ENCODE peak calls at places on chromosomes 3 and 15, in nine cellular contexts. B is left ventricle myocardium inferior, L is spleen, F is lung, N is brain microvascular endothelial cell, D is foreskin fibroblast, O is bronchial epithelial cell, P is neural progenitor cell, Y is OCI-LY7. S is an unnamed sample.
A peak's percentile ranks its signal among the peaks of the same experiment; 100 is the strongest.

GRCh38 chr3:149375164-149375823 is 2.2 kb downstream of the TM4SF1 start:
- DNase-seq in B (no peak), L (no peak), F (no peak), N (peak; percentile 45), D (no peak), O (peak; percentile 56), P (no peak), Y (no peak), S (no peak)

GRCh38 chr15:37764733-37765191 is 169.7 kb upstream of the TMCO5A start:
- DNase-seq in B (no peak), L (no peak), F (no peak), N (peak; percentile 60), D (peak; percentile 82), O (peak; percentile 47), P (peak; percentile 31), Y (peak; percentile 66), S (peak; percentile 31)

GRCh38 chr3:172324591-172325203 is 123.6 kb downstream of the GHSR start:
- DNase-seq in B (peak; percentile 40), L (no peak), F (no peak), N (no peak), D (no peak), O (no peak), P (no peak), Y (no peak), S (no peak)

GRCh38 chr3:24521306-24522154 is 26.9 kb upstream of the THRB start:
- DNase-seq in B (peak; percentile 76), L (peak; percentile 90), F (peak; percentile 51), N (no peak), D (peak; percentile 76), O (peak; percentile 33), P (peak; percentile 72), Y (no peak), S (peak; percentile 24)

GRCh38 chr15:64574220-64574994 is 114.0 kb downstream of the ZNF609 start:
- DNase-seq in B (no peak), L (no peak), F (no peak), N (peak; percentile 33), D (peak; percentile 67), O (peak; percentile 95), P (no peak), Y (no peak), S (no peak)

GRCh38 chr3:176978441-176978840 is 218.8 kb downstream of the TBL1XR1 start:
- DNase-seq in B (no peak), L (no peak), F (no peak), N (no peak), D (peak; percentile 21), O (peak; percentile 82), P (no peak), Y (no peak), S (no peak)

GRCh38 chr15:60994842-60995495 is 234.1 kb downstream of the RORA start:
- DNase-seq in B (peak; percentile 22), L (no peak), F (no peak), N (no peak), D (no peak), O (no peak), P (no peak), Y (no peak), S (no peak)

GRCh38 chr3:126352476-126353454 is 4.4 kb downstream of the KLF15 start:
- DNase-seq in B (no peak), L (peak; percentile 70), F (peak; percentile 68), N (peak; percentile 14), D (peak; percentile 88), O (no peak), P (no peak), Y (no peak), S (no peak)

GRCh38 chr15:31300981-31301686 is 25.5 kb upstream of the KLF13 start:
- DNase-seq in B (no peak), L (no peak), F (peak; percentile 24), N (no peak), D (no peak), O (no peak), P (no peak), Y (no peak), S (no peak)

GRCh38 chr15:54159044-54159443 is 180.8 kb downstream of the UNC13C start:
- DNase-seq in B (no peak), L (no peak), F (no peak), N (no peak), D (no peak), O (no peak), P (no peak), Y (no peak), S (no peak)

GRCh38 chr3:106862067-106862466 is 515.2 kb upstream of the CCDC54 start:
- DNase-seq in B (no peak), L (no peak), F (no peak), N (peak; percentile 72), D (peak; percentile 53), O (peak; percentile 13), P (no peak), Y (no peak), S (no peak)
- TF ChIP-seq CTCF in B (peak; percentile 39), L (no peak), F (no peak), N (peak; percentile 52), D (peak; percentile 37), O (no peak), P (peak; percentile 11), Y (no peak), S (no peak)

DNA sequence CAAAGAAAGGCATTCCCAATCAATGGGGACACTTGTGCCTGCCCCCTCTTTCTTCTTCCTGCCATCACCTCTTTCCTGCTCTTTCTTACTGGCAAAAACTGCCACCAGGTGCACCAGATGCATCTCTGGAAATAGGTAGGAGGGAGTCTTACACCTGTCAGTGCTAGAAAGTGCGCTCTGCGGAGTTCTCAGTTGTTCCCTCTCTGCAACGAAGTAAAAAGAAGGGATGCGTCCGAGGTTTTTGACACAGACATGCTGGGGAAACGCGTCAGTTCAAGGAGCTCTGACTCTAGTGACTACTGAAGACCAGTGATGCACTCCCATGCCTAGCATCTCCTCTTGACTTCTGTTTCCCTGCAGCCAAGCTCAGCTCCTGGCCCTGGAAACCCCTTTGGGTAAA is 766 bp upstream of the GRM7 start:
- DNase-seq in B (no peak), L (no peak), F (no peak), N (no peak), D (no peak), O (no peak), P (peak; percentile 41), Y (no peak), S (no peak)
- H3K4me3 ChIP-seq in B (peak overlapping the region; percentile 49), L (no peak overlapping the region), F (no peak overlapping the region), N (no peak overlapping the region), D (no peak overlapping the region), O (no peak overlapping the region), P (peak overlapping the region; percentile 65), Y (no peak overlapping the region), S (no peak overlapping the region)

GRCh38 chr3:70919661-70920060 is 607.2 kb upstream of the MDFIC2 start:
- DNase-seq in B (no peak), L (no peak), F (no peak), N (no peak), D (no peak), O (no peak), P (no peak), Y (no peak), S (no peak)

GRCh38 chr3:70914889-70915288 is 602.5 kb upstream of the MDFIC2 start:
- DNase-seq in B (no peak), L (no peak), F (no peak), N (no peak), D (no peak), O (no peak), P (no peak), Y (no peak), S (no peak)

GRCh38 chr3:70916375-70917055 is 604.1 kb upstream of the MDFIC2 start:
- DNase-seq in B (no peak), L (no peak), F (no peak), N (no peak), D (peak; percentile 6), O (peak; percentile 3), P (no peak), Y (no peak), S (no peak)

GRCh38 chr3:70919091-70919490 is 606.7 kb upstream of the MDFIC2 start:
- DNase-seq in B (no peak), L (no peak), F (no peak), N (peak; percentile 43), D (no peak), O (no peak), P (no peak), Y (no peak), S (no peak)
- TF ChIP-seq CTCF in B (no peak), L (no peak), F (no peak), N (no peak), D (no peak), O (no peak), P (no peak), Y (no peak), S (no peak)

GRCh38 chr3:13145826-13146642 is 72.8 kb upstream of the IQSEC1 start:
- DNase-seq in B (no peak), L (peak; percentile 42), F (no peak), N (no peak), D (no peak), O (no peak), P (no peak), Y (no peak), S (no peak)
- H3K4me3 ChIP-seq in B (no peak overlapping the region), L (no peak overlapping the region), F (no peak overlapping the region), N (no peak overlapping the region), D (no peak overlapping the region), O (no peak overlapping the region), P (no peak overlapping the region), Y (no peak overlapping the region), S (no peak overlapping the region)

GRCh38 chr3:27646891-27647290 is 75.2 kb downstream of the EOMES start:
- DNase-seq in B (no peak), L (no peak), F (no peak), N (no peak), D (no peak), O (no peak), P (no peak), Y (no peak), S (no peak)

GRCh38 chr3:27653803-27654558 is 68.1 kb downstream of the EOMES start:
- DNase-seq in B (no peak), L (no peak), F (no peak), N (no peak), D (no peak), O (no peak), P (no peak), Y (no peak), S (no peak)

GRCh38 chr3:27643355-27643754 is 78.8 kb downstream of the EOMES start:
- DNase-seq in B (no peak), L (no peak), F (no peak), N (no peak), D (peak; percentile 24), O (no peak), P (no peak), Y (no peak), S (no peak)

GRCh38 chr3:27644936-27645335 is 77.2 kb downstream of the EOMES start:
- DNase-seq in B (no peak), L (no peak), F (no peak), N (no peak), D (peak; percentile 62), O (no peak), P (no peak), Y (no peak), S (no peak)

DNA sequence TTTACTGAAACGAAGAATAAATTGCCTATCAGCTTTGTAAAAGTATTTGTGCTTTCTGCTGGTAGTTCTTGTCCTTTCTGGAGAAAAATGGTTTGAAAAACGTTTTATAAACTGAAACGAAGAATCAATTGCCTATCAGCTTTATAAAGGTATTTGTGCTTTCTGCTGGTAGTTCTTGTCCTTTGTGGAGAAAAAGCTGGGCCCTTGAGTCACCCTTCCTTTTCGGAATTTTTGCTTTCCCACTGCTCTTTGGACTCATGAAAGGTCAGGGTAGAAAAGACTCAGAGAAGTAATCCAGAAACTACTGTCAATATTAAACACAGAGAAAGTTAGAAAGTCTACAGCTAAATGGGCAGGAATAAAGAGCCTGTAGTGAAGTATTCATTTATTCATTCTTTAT is 72.8 kb downstream of the EOMES start:
- DNase-seq in B (no peak), L (no peak), F (no peak), N (no peak), D (no peak), O (no peak), P (no peak), Y (no peak), S (no peak)
- TF ChIP-seq CTCF in B (no peak), L (no peak), F (no peak), N (no peak), D (no peak), O (no peak), P (no peak), Y (no peak), S (no peak)